ENCODE peak calls at places on chromosomes 4 and X, in eight cellular contexts. E, Q, M, X, P, Z, W and K are unnamed samples. For H3K4me1 and H3K36me3, the result is how much of the 10 kb centered on the place peaks cover.

GRCh38 chr4:177726111-177726510 is 283.9 kb upstream of the AGA start:
- DNase-seq in E (no peak), Q (no peak), M (no peak), X (no peak), P (no peak), Z (no peak), W (no peak), K (no peak)

GRCh38 chrX:123464709-123465108 is 268.1 kb downstream of the THOC2 start:
- DNase-seq in E (no peak), Q (no peak), M (no peak), X (no peak), P (no peak), Z (no peak), W (no peak), K (no peak)

GRCh38 chr4:186722856-186723206 is 825 bp downstream of the FAT1 start:
- DNase-seq in E (no peak), Q (no peak), M (no peak), X (no peak), P (peak), Z (no peak), W (no peak), K (no peak)

GRCh38 chr4:22485751-22486150 is 30.1 kb downstream of the ADGRA3 start:
- DNase-seq in E (peak), Q (no peak), M (no peak), X (no peak), P (peak), Z (peak), W (peak), K (no peak)

GRCh38 chr4:108965031-108965430 is 202.2 kb upstream of the ETNPPL start:
- DNase-seq in E (no peak), Q (no peak), M (no peak), X (no peak), P (no peak), Z (no peak), W (no peak), K (no peak)

GRCh38 chrX:86044210-86044609 is 3.1 kb downstream of the CHM start:
- DNase-seq in E (no peak), Q (no peak), M (no peak), X (no peak), P (no peak), Z (no peak), W (no peak), K (no peak)

GRCh38 chr4:145153181-145153903 is 27.0 kb downstream of the OTUD4 start:
- DNase-seq in E (peak), Q (no peak), M (no peak), X (no peak), P (no peak), Z (no peak), W (no peak), K (no peak)

GRCh38 chrX:119417842-119418241 is 18.7 kb downstream of the SLC25A43 start:
- DNase-seq in E (no peak), Q (no peak), M (no peak), X (no peak), P (no peak), Z (no peak), W (no peak), K (no peak)

GRCh38 chrX:48998391-48998790 is 3.7 kb downstream of the GRIPAP1 start:
- DNase-seq in E (no peak), Q (no peak), M (no peak), X (no peak), P (no peak), Z (no peak), W (no peak), K (no peak)

GRCh38 chr4:156568041-156568440 is 403.6 kb downstream of the PDGFC start:
- DNase-seq in E (no peak), Q (no peak), M (no peak), X (no peak), P (no peak), Z (peak), W (no peak), K (no peak)

GRCh38 chr4:22897520-22898108 is 204.9 kb downstream of the GBA3 start:
- DNase-seq in E (peak), Q (no peak), M (peak), X (peak), P (peak), Z (peak), W (peak), K (no peak)

GRCh38 chr4:98565646-98566403 is 92.6 kb downstream of the TSPAN5 start:
- DNase-seq in E (no peak), Q (no peak), M (no peak), X (no peak), P (no peak), Z (no peak), W (no peak), K (no peak)

GRCh38 chr4:89556596-89557305 is 249.2 kb upstream of the GPRIN3 start:
- DNase-seq in E (no peak), Q (no peak), M (no peak), X (no peak), P (no peak), Z (peak), W (no peak), K (no peak)

GRCh38 chr4:67437974-67438713 is 107.2 kb downstream of the CENPC start:
- DNase-seq in E (no peak), Q (no peak), M (no peak), X (no peak), P (peak), Z (peak), W (no peak), K (no peak)

GRCh38 chrX:45353462-45353861 is 152.8 kb upstream of the DIPK2B start:
- DNase-seq in E (no peak), Q (no peak), M (no peak), X (no peak), P (no peak), Z (peak), W (no peak), K (no peak)

GRCh38 chrX:102835504-102836146 is 101.4 kb upstream of the RAB40AL start:
- DNase-seq in E (peak), Q (no peak), M (peak), X (peak), P (no peak), Z (peak), W (no peak), K (no peak)

GRCh38 chrX:29627833-29628232 is 587.5 kb upstream of the MAGEB2 start:
- DNase-seq in E (no peak), Q (no peak), M (no peak), X (no peak), P (no peak), Z (no peak), W (no peak), K (no peak)

GRCh38 chrX:134803060-134803459 is 144.8 kb upstream of the PLAC1 start:
- DNase-seq in E (no peak), Q (no peak), M (no peak), X (no peak), P (no peak), Z (no peak), W (no peak), K (no peak)

GRCh38 chr4:100372432-100372831 is 145.4 kb downstream of the EMCN start:
- DNase-seq in E (no peak), Q (no peak), M (no peak), X (peak), P (no peak), Z (peak), W (peak), K (no peak)

GRCh38 chrX:112834016-112834855 is 6.4 kb downstream of the AMOT start:
- DNase-seq in E (no peak), Q (no peak), M (no peak), X (no peak), P (no peak), Z (peak), W (peak), K (no peak)

GRCh38 chrX:136577562-136577961 is 45.5 kb downstream of the VGLL1 start:
- DNase-seq in E (peak), Q (peak), M (peak), X (peak), P (peak), Z (peak), W (peak), K (peak)

GRCh38 chrX:107747596-107748161 is 27.9 kb downstream of the TSC22D3 start:
- DNase-seq in E (peak), Q (peak), M (no peak), X (no peak), P (no peak), Z (peak), W (no peak), K (peak)

GRCh38 chr4:74109116-74109791 is 10.3 kb upstream of the CXCL2 start:
- DNase-seq in E (peak), Q (peak), M (peak), X (no peak), P (no peak), Z (peak), W (no peak), K (peak)

GRCh38 chr4:186723207-186724047 is at the start of gene FAT1:
- DNase-seq in E (peak), Q (peak), M (no peak), X (peak), P (peak), Z (peak), W (peak), K (no peak)

GRCh38 chrX:40434443-40434842 is 146.3 kb upstream of the ATP6AP2 start:
- DNase-seq in E (no peak), Q (no peak), M (no peak), X (no peak), P (no peak), Z (no peak), W (no peak), K (no peak)

GRCh38 chr4:23930750-23931488 is 41.1 kb upstream of the PPARGC1A start:
- DNase-seq in E (peak), Q (peak), M (no peak), X (no peak), P (no peak), Z (peak), W (peak), K (peak)

GRCh38 chr4:121706595-121707021 is 9.8 kb upstream of the ANXA5 start:
- DNase-seq in E (no peak), Q (no peak), M (no peak), X (no peak), P (peak), Z (peak), W (no peak), K (no peak)

GRCh38 chrX:120514236-120514635 is 45.1 kb upstream of the LAMP2 start:
- DNase-seq in E (peak), Q (no peak), M (no peak), X (no peak), P (peak), Z (peak), W (peak), K (no peak)

GRCh38 chrX:16464369-16464768 is 185.6 kb upstream of the S100G start:
- DNase-seq in E (no peak), Q (no peak), M (no peak), X (no peak), P (no peak), Z (no peak), W (no peak), K (no peak)

GRCh38 chr4:141807501-141807900 is 171.1 kb downstream of the IL15 start:
- DNase-seq in E (no peak), Q (no peak), M (no peak), X (no peak), P (no peak), Z (peak), W (no peak), K (no peak)

GRCh38 chr4:147864591-147864990 is 132.7 kb downstream of the ARHGAP10 start:
- DNase-seq in E (no peak), Q (no peak), M (no peak), X (no peak), P (no peak), Z (peak), W (no peak), K (no peak)

GRCh38 chr4:96652821-96653220 is 812.9 kb downstream of the PDHA2 start:
- DNase-seq in E (no peak), Q (no peak), M (no peak), X (no peak), P (no peak), Z (no peak), W (no peak), K (no peak)

GRCh38 chr4:8114456-8115202 is 44.0 kb downstream of the ABLIM2 start:
- DNase-seq in E (no peak), Q (no peak), M (no peak), X (no peak), P (peak), Z (no peak), W (no peak), K (peak)

GRCh38 chr4:175376287-175376977 is 435.6 kb downstream of the GPM6A start:
- DNase-seq in E (no peak), Q (no peak), M (no peak), X (no peak), P (no peak), Z (no peak), W (no peak), K (no peak)

GRCh38 chr4:186499467-186499866 is 55.9 kb downstream of the MTNR1A start:
- DNase-seq in E (no peak), Q (no peak), M (no peak), X (no peak), P (peak), Z (no peak), W (no peak), K (no peak)

GRCh38 chrX:130999360-130999759 is 58.8 kb upstream of the ARHGAP36 start:
- DNase-seq in E (no peak), Q (no peak), M (no peak), X (no peak), P (no peak), Z (no peak), W (no peak), K (no peak)

GRCh38 chr4:170591076-170591475 is 501.3 kb upstream of the AADAT start:
- DNase-seq in E (no peak), Q (no peak), M (no peak), X (no peak), P (no peak), Z (peak), W (no peak), K (no peak)

GRCh38 chr4:140811429-140811828 is 55.2 kb upstream of the TBC1D9 start:
- DNase-seq in E (no peak), Q (no peak), M (no peak), X (no peak), P (no peak), Z (no peak), W (no peak), K (no peak)

GRCh38 chr4:78428996-78429395 is 122.6 kb upstream of the ANXA3 start:
- DNase-seq in E (no peak), Q (no peak), M (no peak), X (no peak), P (no peak), Z (no peak), W (no peak), K (no peak)

GRCh38 chr4:85548841-85549240 is 73.9 kb downstream of the ARHGAP24 start:
- DNase-seq in E (no peak), Q (no peak), M (no peak), X (no peak), P (no peak), Z (no peak), W (no peak), K (no peak)

GRCh38 chr4:85548116-85548515 is 73.2 kb downstream of the ARHGAP24 start:
- DNase-seq in E (no peak), Q (no peak), M (no peak), X (no peak), P (no peak), Z (no peak), W (peak), K (no peak)

GRCh38 chr4:85543832-85544231 is 68.9 kb downstream of the ARHGAP24 start:
- DNase-seq in E (no peak), Q (no peak), M (no peak), X (no peak), P (peak), Z (peak), W (no peak), K (no peak)

GRCh38 chr4:85544751-85545150 is 69.8 kb downstream of the ARHGAP24 start:
- DNase-seq in E (no peak), Q (no peak), M (no peak), X (no peak), P (no peak), Z (no peak), W (no peak), K (no peak)
- H3K27ac ChIP-seq in E (no peak), Q (no peak), M (no peak), X (no peak), P (no peak), Z (no peak), W (no peak), K (no peak)

GRCh38 chr4:102335616-102336015 is 9.7 kb downstream of the SLC39A8 start:
- DNase-seq in E (no peak), Q (no peak), M (no peak), X (no peak), P (no peak), Z (no peak), W (no peak), K (no peak)
- H3K4me1 ChIP-seq in E (under half), Q (under half), M (under half), X (under half), P (under half), Z (under half), W (under half), K (under half)

DNA sequence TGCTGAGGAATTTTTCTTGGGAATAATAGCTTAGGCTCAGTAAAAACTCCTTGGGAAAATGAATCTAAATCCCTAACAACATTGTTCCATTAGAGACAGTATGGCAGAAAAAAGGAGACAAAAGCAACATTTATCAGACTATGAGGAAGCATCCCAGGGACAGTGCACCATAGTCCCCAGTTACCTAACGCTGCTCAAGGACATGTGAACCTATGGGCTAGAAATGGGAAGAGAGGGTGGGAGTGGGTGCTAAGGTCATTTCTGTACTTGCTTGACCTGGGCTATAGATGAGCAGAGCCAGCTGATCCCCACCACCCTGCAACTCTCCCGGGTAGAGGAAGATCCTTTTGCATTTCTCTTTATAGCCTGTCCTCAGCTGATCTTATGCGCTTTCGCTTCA is 98.2 kb upstream of the CBR4 start:
- DNase-seq in E (no peak), Q (no peak), M (no peak), X (no peak), P (no peak), Z (no peak), W (no peak), K (no peak)
- H3K36me3 ChIP-seq in E (under half), Q (half or more), M (under half), X (under half), P (half or more), Z (half or more), W (under half), K (under half)

GRCh38 chr4:87229979-87230378 is 9.6 kb upstream of the KLHL8 start:
- DNase-seq in E (no peak), Q (no peak), M (no peak), X (no peak), P (no peak), Z (no peak), W (no peak), K (no peak)
- H3K27ac ChIP-seq in E (no peak), Q (no peak), M (no peak), X (no peak), P (no peak), Z (no peak), W (no peak), K (no peak)

DNA sequence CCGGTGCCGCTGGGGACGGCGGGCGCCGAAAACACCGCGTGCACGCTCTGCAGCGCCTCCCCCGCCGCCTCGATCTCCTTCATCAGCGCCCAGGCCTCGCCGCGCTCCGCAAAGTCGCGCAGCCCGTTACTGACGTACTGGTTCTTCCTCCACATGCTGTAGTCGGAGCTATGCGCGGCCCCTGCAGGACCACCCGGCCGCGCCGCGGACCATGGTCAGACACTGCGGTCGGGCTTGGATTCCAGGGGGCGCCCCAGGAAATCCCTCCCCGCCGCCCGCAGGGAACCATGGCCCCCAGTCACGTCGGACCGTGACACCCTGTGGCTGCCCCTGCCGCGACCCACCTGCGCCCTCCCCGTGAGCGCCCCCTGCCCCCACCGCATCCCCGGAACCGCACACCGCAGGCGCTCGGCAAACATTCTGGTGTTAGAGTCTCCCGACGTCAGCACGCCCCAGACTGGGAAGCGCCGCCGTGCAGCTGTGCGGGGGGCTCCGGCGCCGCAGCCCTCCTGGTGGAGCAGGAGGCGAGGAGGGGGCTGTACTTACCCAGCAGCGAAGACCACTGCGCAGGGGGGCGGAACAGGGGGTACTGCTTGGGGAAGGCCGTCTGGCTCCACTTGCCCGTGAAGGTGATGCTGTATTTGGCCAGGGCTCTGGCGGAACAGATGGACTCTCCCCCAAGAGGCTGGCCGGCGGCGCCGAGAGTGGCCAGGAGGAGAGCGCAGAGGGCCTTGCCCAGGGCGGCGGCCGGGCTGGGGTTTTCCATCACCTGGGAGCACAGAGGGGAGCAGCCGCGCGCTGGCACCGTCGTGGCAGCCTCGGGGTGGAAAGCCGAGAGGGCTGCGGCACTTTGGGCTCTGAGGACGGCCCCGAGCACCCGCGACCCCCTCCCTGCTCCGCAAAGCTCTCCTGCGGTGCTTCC is 816 bp downstream of the SPON2 start:
- DNase-seq in E (no peak), Q (peak), M (no peak), X (peak), P (peak), Z (peak), W (peak), K (no peak)
- H3K4me1 ChIP-seq in E (under half), Q (under half), M (under half), X (under half), P (under half), Z (under half), W (under half), K (under half)

DNA sequence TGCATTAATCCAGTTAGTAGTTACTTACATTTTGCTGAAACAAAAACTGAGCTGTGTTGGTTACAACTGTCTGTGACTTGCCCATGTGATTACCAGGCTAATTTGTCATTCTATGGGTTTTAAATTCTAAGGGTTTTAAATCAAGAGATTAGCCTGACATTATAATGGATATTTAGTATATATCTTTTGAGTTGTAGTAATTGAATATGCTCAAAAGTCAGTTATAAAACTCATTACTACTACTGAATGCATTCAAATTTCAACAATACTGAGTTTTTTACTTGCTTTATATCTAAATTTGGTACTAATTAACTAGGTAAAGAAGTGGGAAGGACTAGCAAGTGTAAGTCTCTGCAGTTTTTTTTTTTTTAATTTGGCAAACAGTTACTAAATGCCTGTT is 14.7 kb downstream of the LARP7 start:
- DNase-seq in E (no peak), Q (no peak), M (no peak), X (no peak), P (no peak), Z (no peak), W (no peak), K (no peak)
- H3K36me3 ChIP-seq in E (under half), Q (half or more), M (under half), X (under half), P (half or more), Z (half or more), W (half or more), K (under half)

DNA sequence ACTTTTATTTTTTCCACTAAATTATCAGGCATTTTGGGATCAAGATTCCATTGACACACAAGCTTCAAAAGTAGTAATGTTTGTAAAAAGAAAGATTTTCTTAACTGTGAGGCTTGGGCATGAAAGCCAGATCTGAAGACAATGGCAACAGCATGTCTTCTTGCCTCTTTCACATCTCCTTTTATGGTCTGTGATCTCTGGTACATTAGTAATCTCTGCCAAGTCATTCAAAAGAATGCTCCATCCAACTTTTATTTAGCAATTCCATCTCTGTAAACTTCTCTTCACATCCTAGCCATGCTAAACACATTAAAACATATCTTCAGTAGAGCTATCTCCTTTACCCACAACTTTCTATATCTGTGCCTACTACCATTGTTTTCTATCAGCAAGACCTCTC is 465.4 kb downstream of the FAT4 start:
- DNase-seq in E (no peak), Q (no peak), M (no peak), X (no peak), P (no peak), Z (peak), W (no peak), K (no peak)
- H3K27ac ChIP-seq in E (no peak), Q (no peak), M (no peak), X (no peak), P (no peak), Z (no peak), W (no peak), K (no peak)